ENCODE peak calls at places on chromosome 18, in five cellular contexts. One of them, this sample, is unnamed.

GRCh38 chr18:8978394-8978793 is 124.1 kb upstream of the NDUFV2 start:
- DNase-seq in GM23338: no peak
- DNase-seq in upper lobe of right lung: no peak
- DNase-seq in DMS153: no peak
- DNase-seq in anterior cingulate cortex: no peak
- DNase-seq in this sample: no peak

GRCh38 chr18:70330887-70331286 is 42.0 kb downstream of the SOCS6 start:
- DNase-seq in GM23338: peak
- DNase-seq in upper lobe of right lung: no peak
- DNase-seq in DMS153: no peak
- DNase-seq in anterior cingulate cortex: no peak
- DNase-seq in this sample: no peak

GRCh38 chr18:46372670-46373069 is 268.5 kb downstream of the HAUS1 start:
- DNase-seq in GM23338: no peak
- DNase-seq in upper lobe of right lung: no peak
- DNase-seq in DMS153: no peak
- DNase-seq in anterior cingulate cortex: no peak
- DNase-seq in this sample: no peak

GRCh38 chr18:10057401-10057800 is 143.6 kb downstream of the VAPA start:
- DNase-seq in GM23338: no peak
- DNase-seq in upper lobe of right lung: no peak
- DNase-seq in DMS153: no peak
- DNase-seq in anterior cingulate cortex: no peak
- DNase-seq in this sample: no peak

GRCh38 chr18:74546751-74547530 is 12.6 kb downstream of the CNDP1 start:
- DNase-seq in GM23338: no peak
- DNase-seq in upper lobe of right lung: no peak
- DNase-seq in DMS153: no peak
- DNase-seq in anterior cingulate cortex: no peak
- DNase-seq in this sample: no peak

GRCh38 chr18:22726469-22726868 is 206.7 kb upstream of the RBBP8 start:
- DNase-seq in GM23338: no peak
- DNase-seq in upper lobe of right lung: no peak
- DNase-seq in DMS153: no peak
- DNase-seq in anterior cingulate cortex: no peak
- DNase-seq in this sample: no peak

GRCh38 chr18:69215151-69215550 is 185.5 kb upstream of the DOK6 start:
- DNase-seq in GM23338: no peak
- DNase-seq in upper lobe of right lung: no peak
- DNase-seq in DMS153: no peak
- DNase-seq in anterior cingulate cortex: no peak
- DNase-seq in this sample: no peak

GRCh38 chr18:8602040-8602439 is 7.2 kb upstream of the RAB12 start:
- DNase-seq in GM23338: no peak
- DNase-seq in upper lobe of right lung: no peak
- DNase-seq in DMS153: no peak
- DNase-seq in anterior cingulate cortex: no peak
- DNase-seq in this sample: no peak

GRCh38 chr18:41982942-41983660 is 28.1 kb downstream of the PIK3C3 start:
- DNase-seq in GM23338: no peak
- DNase-seq in upper lobe of right lung: no peak
- DNase-seq in DMS153: no peak
- DNase-seq in anterior cingulate cortex: no peak
- DNase-seq in this sample: no peak

GRCh38 chr18:46759885-46760284 is 3.0 kb upstream of the ST8SIA5 start:
- DNase-seq in GM23338: no peak
- DNase-seq in upper lobe of right lung: no peak
- DNase-seq in DMS153: no peak
- DNase-seq in anterior cingulate cortex: no peak
- DNase-seq in this sample: no peak

GRCh38 chr18:8367217-8367988 is 241.8 kb upstream of the RAB12 start:
- DNase-seq in GM23338: peak
- DNase-seq in upper lobe of right lung: peak
- DNase-seq in DMS153: peak
- DNase-seq in anterior cingulate cortex: no peak
- DNase-seq in this sample: peak

GRCh38 chr18:6118080-6118479 is 222.8 kb upstream of the TMEM200C start:
- DNase-seq in GM23338: no peak
- DNase-seq in upper lobe of right lung: no peak
- DNase-seq in DMS153: no peak
- DNase-seq in anterior cingulate cortex: no peak
- DNase-seq in this sample: no peak

GRCh38 chr18:59547691-59548182 is 149.5 kb downstream of the CCBE1 start:
- DNase-seq in GM23338: peak
- DNase-seq in upper lobe of right lung: no peak
- DNase-seq in DMS153: no peak
- DNase-seq in anterior cingulate cortex: no peak
- DNase-seq in this sample: peak

GRCh38 chr18:615773-616172 is 19.0 kb downstream of the CLUL1 start:
- DNase-seq in GM23338: no peak
- DNase-seq in upper lobe of right lung: no peak
- DNase-seq in DMS153: no peak
- DNase-seq in anterior cingulate cortex: no peak
- DNase-seq in this sample: no peak

GRCh38 chr18:13136689-13137040 is 81.9 kb upstream of the LDLRAD4 start:
- DNase-seq in GM23338: peak
- DNase-seq in upper lobe of right lung: peak
- DNase-seq in DMS153: no peak
- DNase-seq in anterior cingulate cortex: no peak
- DNase-seq in this sample: no peak

GRCh38 chr18:13220326-13220991 is 1.9 kb downstream of the LDLRAD4 start:
- DNase-seq in GM23338: no peak
- DNase-seq in upper lobe of right lung: no peak
- DNase-seq in DMS153: no peak
- DNase-seq in anterior cingulate cortex: no peak
- DNase-seq in this sample: no peak

GRCh38 chr18:8603663-8604520 is 5.3 kb upstream of the RAB12 start:
- DNase-seq in GM23338: no peak
- DNase-seq in upper lobe of right lung: no peak
- DNase-seq in DMS153: no peak
- DNase-seq in anterior cingulate cortex: no peak
- DNase-seq in this sample: no peak

GRCh38 chr18:22521026-22521707 is 103.5 kb upstream of the CTAGE1 start:
- DNase-seq in GM23338: no peak
- DNase-seq in upper lobe of right lung: no peak
- DNase-seq in DMS153: no peak
- DNase-seq in anterior cingulate cortex: no peak
- DNase-seq in this sample: no peak

GRCh38 chr18:31565345-31565744 is 26.3 kb upstream of the TTR start:
- DNase-seq in GM23338: no peak
- DNase-seq in upper lobe of right lung: no peak
- DNase-seq in DMS153: no peak
- DNase-seq in anterior cingulate cortex: no peak
- DNase-seq in this sample: no peak

GRCh38 chr18:56148373-56148772 is 490.0 kb downstream of the TXNL1 start:
- DNase-seq in GM23338: no peak
- DNase-seq in upper lobe of right lung: no peak
- DNase-seq in DMS153: no peak
- DNase-seq in anterior cingulate cortex: no peak
- DNase-seq in this sample: no peak

GRCh38 chr18:39660141-39660540 is 2094.5 kb upstream of the CELF4 start:
- DNase-seq in GM23338: no peak
- DNase-seq in upper lobe of right lung: no peak
- DNase-seq in DMS153: no peak
- DNase-seq in anterior cingulate cortex: no peak
- DNase-seq in this sample: no peak

GRCh38 chr18:3625717-3626091 is 175.7 kb downstream of the TGIF1 start:
- DNase-seq in GM23338: no peak
- DNase-seq in upper lobe of right lung: no peak
- DNase-seq in DMS153: no peak
- DNase-seq in anterior cingulate cortex: no peak
- DNase-seq in this sample: no peak

This sample was measured in neural progenitor cell.